ENCODE peak calls at places on chromosomes 11 and 22, in six cellular contexts. B, J, S, Y, U and K are unnamed samples.

GRCh38 chr22:18012528-18012927 is 11.8 kb downstream of the MICAL3 start:
- DNase-seq in B (no peak), U (no peak), S (no peak), J (no peak), Y (no peak), K (peak)

GRCh38 chr11:47393163-47394049 is 15.0 kb upstream of the SLC39A13 start:
- DNase-seq in S (no peak), Y (no peak), B (peak), U (no peak), J (no peak), K (peak)

GRCh38 chr22:29524440-29525191 is 28.9 kb downstream of the THOC5 start:
- DNase-seq in U (no peak), Y (peak), S (peak), J (peak), B (peak), K (peak)

GRCh38 chr11:102253018-102253775 is 64.1 kb upstream of the BIRC3 start:
- DNase-seq in Y (no peak), J (no peak), U (no peak), S (no peak), B (no peak), K (no peak)

GRCh38 chr11:44940424-44940823 is 10.3 kb downstream of the TP53I11 start:
- DNase-seq in Y (no peak), J (no peak), S (no peak), B (no peak), U (no peak), K (no peak)

GRCh38 chr11:29019960-29020683 is 911.9 kb downstream of the METTL15 start:
- DNase-seq in Y (no peak), S (no peak), U (no peak), B (no peak), J (peak), K (peak)

GRCh38 chr11:64757549-64758329 is 2.0 kb downstream of the PYGM start:
- DNase-seq in S (no peak), J (no peak), B (no peak), Y (peak), U (no peak), K (no peak)

GRCh38 chr11:8392166-8392565 is 128.5 kb upstream of the LMO1 start:
- DNase-seq in Y (no peak), B (no peak), J (no peak), S (no peak), U (no peak), K (no peak)

GRCh38 chr11:16956538-16957153 is 57.6 kb downstream of the PLEKHA7 start:
- DNase-seq in B (no peak), U (no peak), S (no peak), Y (no peak), J (no peak), K (no peak)

GRCh38 chr11:72736452-72737069 is 15.6 kb downstream of the ARAP1 start:
- DNase-seq in U (no peak), Y (no peak), S (no peak), B (peak), J (peak), K (peak)

GRCh38 chr22:45442120-45442519 is 28.6 kb downstream of the RIBC2 start:
- DNase-seq in J (no peak), S (peak), B (no peak), Y (no peak), U (no peak), K (peak)

GRCh38 chr11:94181943-94182342 is 53.3 kb downstream of the PANX1 start:
- DNase-seq in S (no peak), U (no peak), B (no peak), J (no peak), Y (no peak), K (peak)

GRCh38 chr11:62931501-62932278 is 10.5 kb upstream of the CHRM1 start:
- DNase-seq in J (no peak), Y (no peak), S (no peak), B (no peak), U (no peak), K (no peak)

GRCh38 chr11:61297741-61298140 is 2.6 kb upstream of the VWCE start:
- DNase-seq in J (no peak), S (peak), U (no peak), Y (no peak), B (no peak), K (peak)

GRCh38 chr11:63375434-63375833 is 5.8 kb downstream of the SLC22A9 start:
- DNase-seq in S (no peak), U (no peak), B (no peak), J (no peak), Y (no peak), K (no peak)

GRCh38 chr11:13284776-13285588 is 7.4 kb downstream of the BMAL1 start:
- DNase-seq in J (no peak), U (no peak), S (no peak), Y (no peak), B (no peak), K (no peak)

DNA sequence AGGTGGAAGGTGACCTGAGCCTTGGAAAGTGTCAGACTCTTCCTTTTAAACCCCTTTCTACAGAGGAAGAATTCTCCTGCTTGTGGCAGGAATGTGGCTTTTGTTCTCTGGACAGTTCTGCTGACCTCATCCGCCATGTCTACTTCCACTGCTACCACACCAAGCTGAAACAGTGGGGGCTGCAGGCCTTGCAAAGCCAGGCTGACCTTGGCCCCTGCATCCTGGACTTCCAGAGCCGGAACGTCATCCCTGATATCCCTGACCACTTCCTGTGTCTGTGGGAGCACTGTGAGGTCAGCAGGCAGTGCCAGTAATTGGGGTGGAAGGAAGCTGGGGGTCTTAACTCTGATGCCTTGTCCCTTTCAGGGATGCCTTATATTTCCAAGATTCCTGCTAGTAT is 9.3 kb downstream of the HINFP start:
- DNase-seq in S (peak), J (no peak), B (no peak), U (no peak), Y (no peak), K (peak)
- TF ChIP-seq SMC3 in S (no peak), J (no peak), B (no peak), U (no peak), Y (no peak), K (no peak)

DNA sequence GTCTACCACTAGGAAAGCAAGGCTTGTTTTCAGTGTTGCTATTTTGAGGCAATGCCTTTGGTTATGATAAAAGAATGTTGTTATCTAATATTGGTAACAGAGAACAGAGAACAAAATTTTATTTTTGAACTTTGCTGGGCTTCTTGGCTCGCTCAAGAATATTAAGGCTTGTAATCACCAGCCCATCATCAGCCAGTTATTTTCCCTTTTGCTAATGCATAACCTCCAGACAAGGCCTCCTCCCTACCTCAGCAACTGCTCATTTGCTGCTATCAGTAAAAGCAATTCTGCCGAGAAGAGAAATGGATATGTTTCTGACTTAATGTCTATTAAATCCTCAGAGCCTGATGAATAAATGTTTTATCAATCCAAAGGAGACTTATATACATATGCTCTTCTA is 8.9 kb downstream of the MTMR2 start:
- DNase-seq in Y (no peak), U (no peak), S (no peak), J (no peak), B (no peak), K (no peak)
- TF ChIP-seq SMC3 in Y (no peak), U (no peak), S (no peak), J (no peak), B (no peak), K (no peak)

DNA sequence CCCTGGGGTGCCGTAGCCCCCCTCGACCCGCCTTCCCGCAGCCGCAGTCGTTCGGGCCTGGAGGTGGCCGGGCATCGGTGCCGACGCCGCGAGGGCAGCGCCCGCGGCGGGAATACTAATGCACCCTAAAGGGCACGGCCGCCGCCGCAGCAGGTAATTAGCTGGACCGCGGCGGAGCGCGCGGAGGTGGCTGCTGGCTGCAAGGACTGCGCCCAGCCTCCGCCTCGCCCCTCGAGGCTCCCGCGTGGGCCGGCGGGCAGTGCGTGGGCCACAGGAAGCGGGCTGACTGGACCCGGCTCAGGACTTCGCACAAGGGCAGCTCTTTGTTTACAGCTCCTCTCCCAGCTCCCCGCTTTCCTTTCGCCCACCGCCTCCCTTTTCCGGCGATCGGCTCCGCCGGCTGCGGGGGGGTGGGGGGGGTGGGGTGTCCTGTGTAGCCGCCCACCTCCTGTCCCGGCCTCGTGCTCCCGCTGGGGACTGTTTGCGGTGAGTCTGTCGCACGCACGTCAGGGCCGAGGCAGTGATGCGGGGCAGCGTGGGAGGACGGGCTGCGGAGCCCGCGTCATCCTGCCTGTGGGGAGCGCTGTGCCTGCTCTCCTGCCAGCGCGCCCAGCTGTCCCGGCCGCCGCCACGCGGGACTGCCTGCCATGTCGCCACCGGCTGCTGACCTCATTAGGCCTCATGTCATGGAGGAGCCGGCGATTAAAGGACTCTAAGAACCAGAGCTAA is 53.2 kb downstream of the GRIK4 start:
- DNase-seq in B (peak), S (no peak), U (peak), Y (peak), J (no peak), K (peak)
- TF ChIP-seq SMC3 in B (no peak), S (no peak), U (peak), Y (no peak), J (no peak), K (peak)

GRCh38 chr11:31799794-31800397 is 11.2 kb downstream of the PAX6 start:
- DNase-seq in S (no peak), U (no peak), J (no peak), Y (peak), B (no peak), K (no peak)
- TF ChIP-seq SMC3 in S (no peak), U (no peak), J (no peak), Y (no peak), B (no peak), K (no peak)

DNA sequence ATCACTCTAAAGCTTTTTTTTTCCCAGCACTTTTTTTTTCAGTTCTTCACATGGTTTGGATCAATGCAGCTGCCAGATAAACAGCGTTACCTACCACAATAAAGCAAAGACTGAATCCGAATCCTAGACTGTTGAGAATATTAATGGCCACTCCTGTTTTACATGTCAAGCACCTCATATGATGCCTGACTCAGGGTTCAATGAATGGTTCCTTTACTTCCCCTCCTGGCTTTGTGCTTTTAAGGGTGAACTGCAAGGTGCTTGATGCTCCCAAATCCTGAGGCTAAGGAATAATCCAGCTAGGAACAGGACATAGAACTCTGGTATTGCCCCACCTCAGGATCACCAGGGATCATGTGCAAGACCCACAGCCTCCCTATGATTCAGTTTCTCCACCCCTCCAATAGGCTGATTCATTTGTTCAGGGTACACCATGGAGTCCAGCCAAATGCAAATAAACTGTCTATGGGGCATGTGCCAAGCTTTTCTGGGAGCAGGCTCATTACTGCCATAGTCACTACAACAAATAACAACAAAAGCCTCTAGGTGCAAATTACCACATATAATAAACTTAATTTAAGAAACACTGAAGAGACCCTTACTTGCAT is 104.3 kb downstream of the GAB2 start:
- DNase-seq in B (no peak), S (peak), U (no peak), J (no peak), Y (no peak), K (peak)
- TF ChIP-seq SMC3 in B (no peak), S (no peak), U (no peak), J (no peak), Y (no peak), K (no peak)

DNA sequence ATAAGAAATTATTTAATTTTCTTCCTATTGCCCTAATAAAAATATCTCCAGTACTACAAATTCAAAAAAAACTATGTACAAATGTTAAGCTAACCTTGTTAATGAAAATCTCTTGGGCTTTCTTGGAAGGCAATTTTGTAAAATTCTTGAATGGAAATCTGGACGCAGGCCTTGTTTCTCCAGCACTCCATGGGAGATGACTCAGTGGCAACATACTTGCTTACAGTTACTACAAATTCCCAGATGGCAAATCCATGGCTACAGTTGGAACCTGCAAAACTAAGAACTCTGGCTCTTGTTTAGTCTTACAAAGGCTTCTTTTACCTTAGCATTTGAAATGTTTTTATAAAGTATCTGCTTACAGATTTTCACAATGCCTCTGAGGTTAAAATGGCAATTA is 725.2 kb downstream of the DLG2 start:
- DNase-seq in S (no peak), Y (no peak), U (no peak), J (no peak), B (no peak), K (peak)
- TF ChIP-seq SMC3 in S (no peak), Y (no peak), U (no peak), J (no peak), B (no peak), K (no peak)

GRCh38 chr11:2791139-2791520 is 91.3 kb upstream of the KCNQ1OT1 start:
- DNase-seq in Y (no peak), B (no peak), U (no peak), J (no peak), S (no peak), K (no peak)
- TF ChIP-seq SMC3 in Y (no peak), B (no peak), U (no peak), J (no peak), S (no peak), K (no peak)